ENCODE peak calls at places on chromosomes 13 and 19, in nine cellular contexts. A is Right ventricle myocardium superior; K is gastroesophageal sphincter; M is Panc1; L is left ventricle myocardium superior; X is stimulated activated naive CD8-positive, alpha-beta T cell treated with anti-CD3 and anti-CD28 coated beads, Interleukin-15, amount 100 ng/mL, for 72 hours; Y is activated CD8-positive, alpha-beta T cell treated with anti-CD3 and anti-CD28 coated beads for 36 hours; S is upper lobe of right lung; U is right lobe of liver. F is an unnamed sample.

GRCh38 chr19:45008554-45008953 is 7.3 kb downstream of the RELB start:
- ATAC-seq in A (no peak), K (no peak), M (peak; percentile 68), L (no peak), X (no peak), Y (no peak), S (no peak), U (no peak), F (no peak)

GRCh38 chr19:15836345-15836594 is 20.8 kb upstream of the OR10H1 start:
- ATAC-seq in A (peak; percentile 25), K (no peak), M (peak; percentile 11), L (no peak), X (no peak), Y (no peak), S (no peak), U (no peak), F (no peak)

GRCh38 chr19:29201849-29202248 is 11.1 kb downstream of the UQCRFS1 start:
- ATAC-seq in A (no peak), K (no peak), M (no peak), L (no peak), X (no peak), Y (no peak), S (no peak), U (no peak), F (no peak)

GRCh38 chr19:49333426-49334288 is 1.5 kb upstream of the CD37 start:
- ATAC-seq in A (peak; percentile 7), K (no peak), M (no peak), L (no peak), X (peak; percentile 82), Y (peak; percentile 69), S (peak; percentile 41), U (peak; percentile 14), F (peak; percentile 50)

GRCh38 chr19:31253816-31254551 is 95.3 kb downstream of the TSHZ3 start:
- ATAC-seq in A (no peak), K (peak; percentile 20), M (no peak), L (peak; percentile 21), X (no peak), Y (no peak), S (no peak), U (no peak), F (peak; percentile 84)

GRCh38 chr19:19443902-19444693 is 38.6 kb downstream of the GATAD2A start:
- ATAC-seq in A (no peak), K (no peak), M (no peak), L (no peak), X (peak; percentile 59), Y (peak; percentile 38), S (no peak), U (no peak), F (no peak)

GRCh38 chr13:109271555-109271954 is 514.8 kb downstream of the IRS2 start:
- ATAC-seq in A (no peak), K (no peak), M (peak; percentile 59), L (no peak), X (no peak), Y (no peak), S (no peak), U (no peak), F (no peak)

GRCh38 chr19:58182577-58182988 is 278 bp upstream of the ZNF274 start:
- ATAC-seq in A (no peak), K (no peak), M (no peak), L (no peak), X (peak; percentile 87), Y (peak; percentile 83), S (no peak), U (no peak), F (no peak)

GRCh38 chr13:111090169-111090568 is 24.9 kb upstream of the ARHGEF7 start:
- ATAC-seq in A (no peak), K (no peak), M (no peak), L (no peak), X (no peak), Y (no peak), S (no peak), U (no peak), F (no peak)

GRCh38 chr19:38287604-38288003 is 16.4 kb upstream of the C19orf33 start:
- ATAC-seq in A (peak; percentile 38), K (no peak), M (no peak), L (peak; percentile 30), X (no peak), Y (no peak), S (peak; percentile 70), U (no peak), F (no peak)